ENCODE peak calls at places on chromosomes 5 and 9, in six cellular contexts. R is mesenchymal stem cell, U is mesendoderm, S is IMR-90, Y is H9, T is H1. V is an unnamed sample.

GRCh38 chr5:126354012-126354856 is 69.0 kb upstream of the GRAMD2B start:
- DNase-seq in U (peak), T (no peak), Y (no peak), R (peak), S (peak), V (no peak)

GRCh38 chr5:61822584-61822983 is 483.4 kb upstream of the KIF2A start:
- DNase-seq in S (no peak), R (no peak), T (no peak), Y (no peak), U (no peak), V (no peak)

GRCh38 chr5:1685076-1685475 is 114.6 kb downstream of the MRPL36 start:
- DNase-seq in T (no peak), S (no peak), U (no peak), Y (no peak), R (no peak), V (no peak)

GRCh38 chr5:137737349-137738256 is 1.7 kb upstream of the KLHL3 start:
- DNase-seq in R (peak), Y (no peak), T (no peak), U (peak), S (peak), V (no peak)

GRCh38 chr5:44321176-44321575 is 68.0 kb downstream of the FGF10 start:
- DNase-seq in U (no peak), Y (no peak), S (no peak), T (no peak), R (no peak), V (no peak)

GRCh38 chr9:74322661-74323314 is 174.3 kb upstream of the RORB start:
- DNase-seq in S (no peak), R (no peak), Y (no peak), T (no peak), U (peak), V (no peak)

GRCh38 chr5:171155621-171156020 is 153.4 kb upstream of the TLX3 start:
- DNase-seq in Y (no peak), T (no peak), S (peak), U (no peak), R (peak), V (no peak)

GRCh38 chr5:149240354-149240998 is 31.2 kb upstream of the AFAP1L1 start:
- DNase-seq in T (no peak), U (no peak), S (no peak), R (no peak), Y (no peak), V (no peak)

GRCh38 chr5:143200781-143201398 is 202.6 kb downstream of the NR3C1 start:
- DNase-seq in T (no peak), U (no peak), S (peak), R (peak), Y (no peak), V (no peak)

GRCh38 chr9:82677086-82677485 is 385.9 kb downstream of the RASEF start:
- DNase-seq in T (no peak), Y (no peak), S (no peak), R (peak), U (no peak), V (no peak)

GRCh38 chr5:61298580-61298979 is 33.5 kb upstream of the ZSWIM6 start:
- DNase-seq in T (no peak), S (peak), U (no peak), Y (no peak), R (peak), V (no peak)

GRCh38 chr9:92350129-92350739 is 24.5 kb downstream of the CENPP start:
- DNase-seq in T (no peak), U (no peak), S (peak), R (no peak), Y (no peak), V (no peak)

GRCh38 chr9:81125446-81126092 is 563.8 kb downstream of the TLE1 start:
- DNase-seq in T (no peak), R (peak), S (peak), U (peak), Y (no peak), V (no peak)

GRCh38 chr5:173806270-173807035 is 81.7 kb upstream of the CPEB4 start:
- DNase-seq in T (no peak), S (no peak), U (no peak), Y (no peak), R (no peak), V (no peak)

GRCh38 chr9:272251-273213 is 57.9 kb downstream of the DOCK8 start:
- DNase-seq in S (no peak), Y (no peak), U (no peak), T (no peak), R (no peak), V (no peak)

GRCh38 chr9:26331223-26331622 is 561.4 kb downstream of the CAAP1 start:
- DNase-seq in R (no peak), T (no peak), S (no peak), Y (no peak), U (no peak), V (no peak)

GRCh38 chr9:35385042-35385441 is 104.9 kb upstream of the RUSC2 start:
- DNase-seq in R (peak), Y (no peak), T (no peak), S (peak), U (peak), V (no peak)

GRCh38 chr5:139459451-139459934 is 3.0 kb downstream of the ECSCR start:
- DNase-seq in S (no peak), T (no peak), R (no peak), Y (no peak), U (no peak), V (no peak)

GRCh38 chr5:125227333-125228075 is 481.1 kb upstream of the ZNF608 start:
- DNase-seq in U (peak), Y (peak), S (peak), T (no peak), R (peak), V (peak)

GRCh38 chr5:485943-486491 is 38.2 kb downstream of the SLC9A3 start:
- DNase-seq in T (no peak), R (no peak), Y (no peak), S (no peak), U (no peak), V (no peak)

GRCh38 chr5:166117062-166117743 is 2174.2 kb upstream of the WWC1 start:
- DNase-seq in R (peak), U (peak), T (no peak), Y (no peak), S (no peak), V (no peak)

GRCh38 chr5:13664377-13664776 is 280.1 kb downstream of the DNAH5 start:
- DNase-seq in Y (no peak), S (peak), R (peak), T (no peak), U (no peak), V (no peak)

GRCh38 chr9:4334439-4334838 is 34.6 kb upstream of the GLIS3 start:
- DNase-seq in U (peak), R (peak), T (no peak), Y (peak), S (peak), V (no peak)

GRCh38 chr9:93264338-93265125 is 80.6 kb downstream of the WNK2 start:
- DNase-seq in R (no peak), U (no peak), S (no peak), T (no peak), Y (no peak), V (no peak)

GRCh38 chr9:1604942-1605560 is 410.1 kb upstream of the SMARCA2 start:
- DNase-seq in Y (no peak), R (no peak), S (no peak), T (no peak), U (peak), V (peak)

GRCh38 chr5:109281136-109281690 is 128.6 kb downstream of the PJA2 start:
- DNase-seq in U (no peak), R (no peak), Y (no peak), S (no peak), T (no peak), V (no peak)

GRCh38 chr5:174307031-174307408 is 261.5 kb downstream of the NSG2 start:
- DNase-seq in T (no peak), R (no peak), S (no peak), U (peak), Y (peak), V (no peak)

GRCh38 chr9:132427015-132427414 is 17.0 kb downstream of the CFAP77 start:
- DNase-seq in T (no peak), U (no peak), S (no peak), R (no peak), Y (no peak), V (no peak)

GRCh38 chr5:145701404-145701803 is 133.7 kb downstream of the PRELID2 start:
- DNase-seq in S (no peak), U (peak), Y (no peak), R (no peak), T (no peak), V (no peak)

GRCh38 chr9:30630459-30630858 is 1754.0 kb upstream of the ACO1 start:
- DNase-seq in R (no peak), Y (no peak), S (no peak), U (peak), T (no peak), V (no peak)

GRCh38 chr9:77017505-77017894 is 2.0 kb upstream of the FOXB2 start:
- DNase-seq in Y (no peak), S (no peak), U (no peak), T (no peak), R (no peak), V (no peak)

GRCh38 chr5:150397749-150398431 is 14.8 kb downstream of the CD74 start:
- DNase-seq in T (no peak), U (no peak), R (no peak), S (no peak), Y (no peak), V (no peak)

GRCh38 chr5:171806976-171807823 is 21.6 kb downstream of the SMIM23 start:
- DNase-seq in S (peak), U (no peak), Y (no peak), T (no peak), R (no peak), V (no peak)

GRCh38 chr5:50881407-50881806 is 215.0 kb downstream of the PARP8 start:
- DNase-seq in S (no peak), U (no peak), Y (no peak), T (no peak), R (no peak), V (no peak)

GRCh38 chr5:128736567-128736966 is 198.5 kb upstream of the FBN2 start:
- DNase-seq in U (peak), R (no peak), S (peak), Y (no peak), T (no peak), V (no peak)

GRCh38 chr9:99406939-99407338 is 184.9 kb downstream of the SEC61B start:
- DNase-seq in R (no peak), S (no peak), U (no peak), Y (no peak), T (no peak), V (no peak)

GRCh38 chr5:55463613-55464012 is 71.2 kb downstream of the PLPP1 start:
- DNase-seq in Y (no peak), U (no peak), T (no peak), R (no peak), S (no peak), V (no peak)
- H2BK15ac ChIP-seq in Y (no peak), U (no peak), T (no peak), R (no peak), S (no peak), V (no peak)

DNA sequence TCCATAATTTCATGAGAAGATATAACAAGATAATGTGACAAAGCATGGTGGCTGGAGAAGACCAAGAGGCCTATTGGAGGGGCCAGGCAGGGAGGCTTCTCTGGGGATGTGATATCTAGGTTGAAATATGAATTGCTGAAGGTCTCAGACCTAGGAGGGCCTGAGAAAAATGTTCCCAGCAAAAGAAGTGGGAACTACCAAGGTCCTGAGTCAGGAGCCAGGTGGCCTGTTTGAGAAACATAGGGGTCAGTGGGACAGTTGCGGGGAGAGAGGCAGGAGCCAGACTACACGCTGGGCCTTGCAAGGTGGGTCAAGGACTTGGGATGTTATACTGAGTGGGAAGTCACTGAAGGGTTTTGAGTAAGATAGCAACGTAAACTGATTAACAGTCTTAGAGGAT is 216.1 kb downstream of the CFAP90 start:
- DNase-seq in S (no peak), U (no peak), R (no peak), T (no peak), Y (no peak), V (no peak)
- H3K23ac ChIP-seq in S (no peak), U (no peak), R (no peak), T (no peak), Y (no peak), V (no peak)

GRCh38 chr5:53038196-53038847 is 49.2 kb downstream of the ITGA2 start:
- DNase-seq in T (no peak), S (no peak), R (no peak), Y (no peak), U (no peak), V (no peak)

GRCh38 chr5:53041071-53041692 is 52.0 kb downstream of the ITGA2 start:
- DNase-seq in R (peak), S (peak), U (no peak), Y (no peak), T (no peak), V (no peak)

GRCh38 chr5:53045263-53045662 is 56.1 kb downstream of the ITGA2 start:
- DNase-seq in T (no peak), Y (no peak), R (no peak), S (peak), U (no peak), V (no peak)

GRCh38 chr5:53039855-53040254 is 50.7 kb downstream of the ITGA2 start:
- DNase-seq in U (no peak), Y (no peak), S (no peak), T (no peak), R (no peak), V (no peak)

DNA sequence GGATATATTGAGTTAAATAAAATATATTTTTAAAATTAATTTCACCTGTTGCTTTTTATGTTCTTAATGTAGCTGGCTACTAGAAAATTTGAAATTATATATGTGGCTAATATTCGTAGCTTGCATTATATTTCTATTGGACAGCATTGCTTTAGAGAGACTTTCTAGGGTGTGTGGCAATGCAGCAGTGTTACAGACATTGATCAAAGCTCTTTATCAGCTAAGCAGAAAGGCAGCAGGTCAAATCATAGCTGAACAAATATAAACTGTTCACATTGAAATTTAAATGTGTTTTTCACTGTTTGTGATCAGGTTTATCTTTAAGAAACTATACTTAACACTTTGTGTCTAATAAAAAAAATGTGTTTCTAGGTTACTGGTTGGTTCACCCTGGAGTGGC is 52.6 kb downstream of the ITGA2 start:
- DNase-seq in S (no peak), Y (no peak), T (no peak), R (no peak), U (no peak), V (no peak)
- H3K4me2 ChIP-seq in S (no peak), Y (no peak), T (no peak), R (no peak), U (no peak), V (no peak)

DNA sequence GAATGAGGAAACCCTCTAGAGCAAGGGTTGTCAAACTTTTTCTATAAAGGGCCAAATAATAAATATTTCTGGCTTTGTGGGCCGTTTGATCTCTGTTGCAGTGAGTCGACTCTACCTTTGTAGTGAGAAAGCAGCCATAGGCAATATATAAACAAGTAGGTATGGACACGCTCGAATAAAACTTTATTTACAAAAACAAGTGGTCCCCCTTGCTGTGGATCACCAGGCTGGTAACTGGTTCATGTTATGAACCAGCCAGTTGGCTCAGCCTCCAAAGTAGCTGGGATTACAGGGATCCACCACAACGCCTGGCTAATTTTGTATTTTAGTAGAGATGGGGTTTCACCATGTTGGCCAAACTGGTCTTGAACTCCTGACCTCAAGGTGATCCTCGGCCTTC is 118.5 kb downstream of the GPBP1 start:
- DNase-seq in S (no peak), T (no peak), Y (no peak), R (no peak), U (no peak), V (no peak)
- H2BK15ac ChIP-seq in S (no peak), T (no peak), Y (no peak), R (no peak), U (no peak), V (no peak)

DNA sequence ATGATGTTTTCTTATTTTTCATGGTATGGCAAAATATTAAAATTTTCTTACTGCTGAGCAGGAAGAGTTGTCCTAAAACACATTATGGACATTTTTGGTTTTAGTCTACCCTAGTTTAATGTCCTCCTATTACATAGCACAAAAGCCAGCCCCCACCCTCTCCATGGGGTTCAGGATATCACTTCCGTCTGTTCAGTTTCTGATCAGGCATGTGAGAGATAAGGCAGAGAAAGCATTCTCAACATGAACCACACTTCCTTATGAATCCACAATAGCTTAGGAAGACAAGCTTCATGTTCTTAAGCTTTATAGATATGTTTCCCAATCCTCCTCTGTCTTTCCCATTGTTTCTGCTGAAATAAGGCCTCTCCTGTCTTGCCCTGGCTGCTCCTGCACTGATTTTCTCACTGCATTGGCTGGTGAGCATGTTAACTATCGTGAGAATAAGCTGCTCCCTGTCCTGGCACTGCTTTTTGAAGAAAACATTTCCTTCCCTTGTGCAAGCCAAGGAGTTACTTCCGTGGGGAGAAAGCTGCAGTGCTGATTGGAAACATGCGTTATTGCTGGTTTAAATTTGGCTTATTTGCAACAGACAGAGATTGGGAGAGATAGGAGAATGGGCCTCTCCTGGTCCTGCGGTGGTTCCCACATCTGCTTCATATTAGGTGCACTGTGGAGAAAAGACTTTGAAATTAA is 260.3 kb upstream of the RPS23 start:
- DNase-seq in R (no peak), S (no peak), U (peak), T (no peak), Y (no peak), V (no peak)
- H3K23ac ChIP-seq in R (no peak), S (no peak), U (no peak), T (no peak), Y (no peak), V (no peak)

GRCh38 chr5:33696413-33696812 is 195.4 kb downstream of the ADAMTS12 start:
- DNase-seq in U (no peak), T (no peak), R (no peak), S (no peak), Y (no peak), V (no peak)

GRCh38 chr5:33702867-33703266 is 188.9 kb downstream of the ADAMTS12 start:
- DNase-seq in Y (no peak), R (no peak), T (no peak), S (no peak), U (no peak), V (no peak)

DNA sequence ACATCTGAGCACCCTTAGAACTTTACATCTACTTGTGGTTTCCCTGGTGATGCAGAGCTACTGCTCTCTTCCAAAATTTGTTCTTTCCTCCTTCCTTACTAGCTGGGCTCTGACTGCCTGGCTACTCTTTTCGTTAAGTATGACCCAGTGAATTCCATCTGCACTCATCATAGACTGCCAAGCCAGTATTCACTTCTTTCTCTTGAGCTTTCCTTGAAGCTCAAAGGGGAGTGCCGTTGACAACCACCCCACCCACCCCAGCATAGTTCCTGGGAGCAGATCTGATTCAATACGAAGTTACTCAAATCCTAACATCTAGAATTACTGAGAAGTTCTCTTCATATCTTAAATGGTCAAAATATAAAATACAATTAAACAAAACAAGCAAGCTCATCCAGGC is 190.5 kb downstream of the ADAMTS12 start:
- DNase-seq in R (no peak), T (no peak), U (no peak), S (peak), Y (no peak), V (no peak)
- H3K4me2 ChIP-seq in R (no peak), T (no peak), U (no peak), S (no peak), Y (no peak), V (no peak)

GRCh38 chr9:89153618-89154017 is 25.0 kb downstream of the SHC3 start:
- DNase-seq in R (peak), U (no peak), S (peak), T (no peak), Y (no peak), V (no peak)
- H2BK15ac ChIP-seq in R (no peak), U (no peak), S (peak), T (no peak), Y (no peak), V (no peak)

GRCh38 chr9:124932355-124932754 is 8.5 kb downstream of the GOLGA1 start:
- DNase-seq in U (no peak), S (no peak), Y (no peak), T (no peak), R (no peak), V (no peak)
- H3K23ac ChIP-seq in U (no peak), S (no peak), Y (no peak), T (no peak), R (no peak), V (no peak)

DNA sequence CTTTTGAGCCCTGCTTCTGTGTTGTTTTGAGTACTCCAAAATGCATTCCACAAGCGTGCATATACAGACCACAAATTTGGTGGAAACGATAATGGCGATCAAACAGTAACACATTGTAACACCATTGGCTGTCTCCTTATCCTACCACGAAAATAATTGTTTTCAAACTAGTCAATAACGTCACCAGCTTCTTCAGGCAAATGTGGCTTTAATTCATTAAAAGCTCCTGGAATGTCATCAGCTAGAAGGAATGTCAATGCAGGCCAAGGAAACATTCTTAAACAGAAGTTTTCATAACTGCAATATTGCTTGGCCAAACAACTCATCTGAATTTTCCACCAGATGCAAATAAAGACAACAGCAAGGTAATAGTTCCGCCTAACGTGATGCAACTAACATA is 71.6 kb upstream of the XPA start:
- DNase-seq in T (no peak), U (no peak), Y (no peak), R (no peak), S (peak), V (no peak)
- H3K4me2 ChIP-seq in T (no peak), U (no peak), Y (no peak), R (no peak), S (no peak), V (no peak)